ENCODE peak calls at places on chromosome 12, in six cellular contexts. One of them, this sample, is unnamed. For H3K4me1, the result is how much of the 10 kb centered on the place peaks cover.

GRCh38 chr12:28870839-28871440 is 278.1 kb upstream of the FAR2 start:
- DNase-seq in mammary epithelial cell: peak
- DNase-seq in keratinocyte: no peak
- DNase-seq in SK-N-SH: no peak
- DNase-seq in trophoblast cell: no peak
- DNase-seq in fibroblast of lung: peak
- DNase-seq in this sample: no peak

GRCh38 chr12:56377310-56377988 is 14.8 kb upstream of the APOF start:
- DNase-seq in keratinocyte: no peak
- DNase-seq in SK-N-SH: no peak
- DNase-seq in trophoblast cell: peak
- DNase-seq in mammary epithelial cell: peak
- DNase-seq in fibroblast of lung: no peak
- DNase-seq in this sample: peak

GRCh38 chr12:76568888-76569551 is 9.4 kb upstream of the OSBPL8 start:
- DNase-seq in SK-N-SH: no peak
- DNase-seq in keratinocyte: no peak
- DNase-seq in fibroblast of lung: no peak
- DNase-seq in trophoblast cell: no peak
- DNase-seq in mammary epithelial cell: no peak
- DNase-seq in this sample: no peak

GRCh38 chr12:96501139-96501741 is 11.9 kb downstream of the CFAP54 start:
- DNase-seq in fibroblast of lung: peak
- DNase-seq in SK-N-SH: peak
- DNase-seq in keratinocyte: no peak
- DNase-seq in mammary epithelial cell: peak
- DNase-seq in trophoblast cell: peak
- DNase-seq in this sample: no peak

GRCh38 chr12:74689929-74690328 is 152.3 kb downstream of the ATXN7L3B start:
- DNase-seq in SK-N-SH: no peak
- DNase-seq in fibroblast of lung: no peak
- DNase-seq in mammary epithelial cell: no peak
- DNase-seq in trophoblast cell: no peak
- DNase-seq in keratinocyte: no peak
- DNase-seq in this sample: no peak

GRCh38 chr12:45050751-45051489 is at the start of gene DBX2:
- DNase-seq in keratinocyte: no peak
- DNase-seq in fibroblast of lung: peak
- DNase-seq in SK-N-SH: peak
- DNase-seq in trophoblast cell: no peak
- DNase-seq in mammary epithelial cell: no peak
- DNase-seq in this sample: peak

GRCh38 chr12:131167334-131167733 is 213.6 kb downstream of the ADGRD1 start:
- DNase-seq in trophoblast cell: no peak
- DNase-seq in mammary epithelial cell: no peak
- DNase-seq in keratinocyte: no peak
- DNase-seq in fibroblast of lung: no peak
- DNase-seq in SK-N-SH: no peak
- DNase-seq in this sample: no peak

GRCh38 chr12:122023339-122024131 is 1.9 kb downstream of the BCL7A start:
- DNase-seq in trophoblast cell: no peak
- DNase-seq in keratinocyte: no peak
- DNase-seq in fibroblast of lung: peak
- DNase-seq in SK-N-SH: peak
- DNase-seq in mammary epithelial cell: peak
- DNase-seq in this sample: peak

GRCh38 chr12:87008785-87009184 is 752.6 kb upstream of the MGAT4C start:
- DNase-seq in fibroblast of lung: no peak
- DNase-seq in SK-N-SH: no peak
- DNase-seq in mammary epithelial cell: no peak
- DNase-seq in keratinocyte: no peak
- DNase-seq in trophoblast cell: no peak
- DNase-seq in this sample: no peak

GRCh38 chr12:65908147-65908546 is 83.9 kb downstream of the HMGA2 start:
- DNase-seq in mammary epithelial cell: no peak
- DNase-seq in trophoblast cell: no peak
- DNase-seq in fibroblast of lung: peak
- DNase-seq in SK-N-SH: no peak
- DNase-seq in keratinocyte: no peak
- DNase-seq in this sample: no peak

GRCh38 chr12:76398106-76398505 is 49.9 kb upstream of the BBS10 start:
- DNase-seq in mammary epithelial cell: no peak
- DNase-seq in SK-N-SH: no peak
- DNase-seq in keratinocyte: no peak
- DNase-seq in fibroblast of lung: peak
- DNase-seq in trophoblast cell: no peak
- DNase-seq in this sample: no peak

GRCh38 chr12:70426620-70427019 is 60.5 kb downstream of the KCNMB4 start:
- DNase-seq in fibroblast of lung: no peak
- DNase-seq in keratinocyte: no peak
- DNase-seq in mammary epithelial cell: no peak
- DNase-seq in trophoblast cell: no peak
- DNase-seq in SK-N-SH: no peak
- DNase-seq in this sample: no peak

GRCh38 chr12:71252473-71252872 is 94.7 kb upstream of the TSPAN8 start:
- DNase-seq in keratinocyte: no peak
- DNase-seq in trophoblast cell: no peak
- DNase-seq in SK-N-SH: no peak
- DNase-seq in mammary epithelial cell: no peak
- DNase-seq in fibroblast of lung: no peak
- DNase-seq in this sample: no peak

GRCh38 chr12:7411343-7411742 is 32.6 kb downstream of the CD163L1 start:
- DNase-seq in keratinocyte: no peak
- DNase-seq in mammary epithelial cell: no peak
- DNase-seq in trophoblast cell: no peak
- DNase-seq in SK-N-SH: no peak
- DNase-seq in fibroblast of lung: no peak
- DNase-seq in this sample: no peak

GRCh38 chr12:14961466-14962155 is at the start of gene ARHGDIB:
- DNase-seq in mammary epithelial cell: no peak
- DNase-seq in SK-N-SH: no peak
- DNase-seq in fibroblast of lung: no peak
- DNase-seq in trophoblast cell: peak
- DNase-seq in keratinocyte: peak
- DNase-seq in this sample: no peak

GRCh38 chr12:49264466-49264872 is 413 bp upstream of the TUBA1C start:
- DNase-seq in mammary epithelial cell: no peak
- DNase-seq in trophoblast cell: no peak
- DNase-seq in keratinocyte: no peak
- DNase-seq in SK-N-SH: no peak
- DNase-seq in fibroblast of lung: peak
- DNase-seq in this sample: peak

GRCh38 chr12:91104812-91105466 is 6.4 kb downstream of the LUM start:
- DNase-seq in keratinocyte: no peak
- DNase-seq in SK-N-SH: no peak
- DNase-seq in trophoblast cell: no peak
- DNase-seq in mammary epithelial cell: no peak
- DNase-seq in fibroblast of lung: no peak
- DNase-seq in this sample: no peak

GRCh38 chr12:41013921-41014642 is 174.0 kb upstream of the PDZRN4 start:
- DNase-seq in SK-N-SH: no peak
- DNase-seq in keratinocyte: no peak
- DNase-seq in fibroblast of lung: peak
- DNase-seq in mammary epithelial cell: peak
- DNase-seq in trophoblast cell: no peak
- DNase-seq in this sample: no peak

GRCh38 chr12:116916714-116917114 is 6.0 kb downstream of the FBXW8 start:
- DNase-seq in fibroblast of lung: peak
- DNase-seq in trophoblast cell: peak
- DNase-seq in SK-N-SH: no peak
- DNase-seq in mammary epithelial cell: peak
- DNase-seq in keratinocyte: peak
- DNase-seq in this sample: no peak

GRCh38 chr12:2890001-2890387 is 697 bp upstream of the TULP3 start:
- DNase-seq in trophoblast cell: no peak
- DNase-seq in SK-N-SH: no peak
- DNase-seq in mammary epithelial cell: no peak
- DNase-seq in fibroblast of lung: no peak
- DNase-seq in keratinocyte: no peak
- DNase-seq in this sample: no peak

GRCh38 chr12:62516932-62517331 is 50.3 kb downstream of the MON2 start:
- DNase-seq in SK-N-SH: no peak
- DNase-seq in trophoblast cell: no peak
- DNase-seq in mammary epithelial cell: no peak
- DNase-seq in keratinocyte: no peak
- DNase-seq in fibroblast of lung: no peak
- DNase-seq in this sample: no peak

GRCh38 chr12:57190037-57190436 is 26.6 kb upstream of the NXPH4 start:
- DNase-seq in fibroblast of lung: peak
- DNase-seq in SK-N-SH: no peak
- DNase-seq in trophoblast cell: no peak
- DNase-seq in keratinocyte: no peak
- DNase-seq in mammary epithelial cell: no peak
- DNase-seq in this sample: no peak

GRCh38 chr12:103841690-103842584 is 903 bp upstream of the NT5DC3 start:
- DNase-seq in SK-N-SH: no peak
- DNase-seq in mammary epithelial cell: peak
- DNase-seq in keratinocyte: peak
- DNase-seq in trophoblast cell: peak
- DNase-seq in fibroblast of lung: peak
- DNase-seq in this sample: no peak

GRCh38 chr12:62269464-62270228 is 9.4 kb downstream of the USP15 start:
- DNase-seq in mammary epithelial cell: no peak
- DNase-seq in fibroblast of lung: no peak
- DNase-seq in trophoblast cell: no peak
- DNase-seq in keratinocyte: no peak
- DNase-seq in SK-N-SH: no peak
- DNase-seq in this sample: no peak

GRCh38 chr12:110577717-110578521 is 5.2 kb downstream of the PPTC7 start:
- DNase-seq in fibroblast of lung: peak
- DNase-seq in mammary epithelial cell: peak
- DNase-seq in keratinocyte: peak
- DNase-seq in SK-N-SH: no peak
- DNase-seq in trophoblast cell: peak
- DNase-seq in this sample: no peak

GRCh38 chr12:120367924-120368788 is 808 bp downstream of the MSI1 start:
- DNase-seq in SK-N-SH: peak
- DNase-seq in keratinocyte: no peak
- DNase-seq in mammary epithelial cell: peak
- DNase-seq in trophoblast cell: no peak
- DNase-seq in fibroblast of lung: peak
- DNase-seq in this sample: peak
- H2AFZ ChIP-seq in SK-N-SH: peak
- H2AFZ ChIP-seq in keratinocyte: no peak
- H2AFZ ChIP-seq in mammary epithelial cell: peak
- H2AFZ ChIP-seq in trophoblast cell: peak
- H2AFZ ChIP-seq in fibroblast of lung: no peak
- H2AFZ ChIP-seq in this sample: no peak

DNA sequence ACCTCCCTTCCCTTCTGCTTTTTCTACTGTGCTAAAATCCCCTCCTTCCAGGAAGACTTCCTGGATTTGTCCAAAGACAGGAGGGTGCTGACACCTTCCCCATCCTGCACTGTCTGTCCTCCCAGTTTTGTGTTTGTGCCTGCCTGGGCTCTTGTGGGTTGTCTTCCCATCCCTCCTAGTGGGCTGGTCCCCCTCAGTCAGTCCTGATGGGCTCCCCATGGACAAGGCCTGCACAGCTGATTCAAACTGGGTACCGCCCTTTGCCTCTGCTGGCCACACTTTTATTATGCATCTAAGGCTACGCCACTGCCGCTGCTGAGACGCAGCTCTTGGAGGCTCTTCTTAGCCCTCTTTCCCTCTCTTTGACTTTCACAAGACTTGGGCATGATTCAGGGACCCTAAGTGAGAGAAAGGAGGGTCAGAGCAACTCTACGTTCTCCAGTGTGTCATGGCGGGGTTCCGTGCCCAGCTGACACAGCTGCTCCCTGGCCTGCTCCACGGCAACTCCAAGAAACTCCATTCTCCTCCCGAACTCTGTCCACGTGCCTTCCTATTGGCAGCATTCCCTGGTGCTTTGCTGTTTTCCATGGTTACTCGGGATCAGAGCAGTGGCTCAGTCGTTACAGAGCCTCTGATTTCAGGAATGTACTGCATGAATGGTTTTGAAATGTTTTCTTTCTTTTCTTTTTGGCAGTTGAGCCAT is 3.8 kb upstream of the KRT85 start:
- DNase-seq in mammary epithelial cell: no peak
- DNase-seq in SK-N-SH: no peak
- DNase-seq in keratinocyte: no peak
- DNase-seq in trophoblast cell: no peak
- DNase-seq in fibroblast of lung: peak
- DNase-seq in this sample: peak
- H3K4me1 ChIP-seq in mammary epithelial cell: under half
- H3K4me1 ChIP-seq in SK-N-SH: under half
- H3K4me1 ChIP-seq in keratinocyte: under half
- H3K4me1 ChIP-seq in trophoblast cell: under half
- H3K4me1 ChIP-seq in fibroblast of lung: under half
- H3K4me1 ChIP-seq in this sample: under half

DNA sequence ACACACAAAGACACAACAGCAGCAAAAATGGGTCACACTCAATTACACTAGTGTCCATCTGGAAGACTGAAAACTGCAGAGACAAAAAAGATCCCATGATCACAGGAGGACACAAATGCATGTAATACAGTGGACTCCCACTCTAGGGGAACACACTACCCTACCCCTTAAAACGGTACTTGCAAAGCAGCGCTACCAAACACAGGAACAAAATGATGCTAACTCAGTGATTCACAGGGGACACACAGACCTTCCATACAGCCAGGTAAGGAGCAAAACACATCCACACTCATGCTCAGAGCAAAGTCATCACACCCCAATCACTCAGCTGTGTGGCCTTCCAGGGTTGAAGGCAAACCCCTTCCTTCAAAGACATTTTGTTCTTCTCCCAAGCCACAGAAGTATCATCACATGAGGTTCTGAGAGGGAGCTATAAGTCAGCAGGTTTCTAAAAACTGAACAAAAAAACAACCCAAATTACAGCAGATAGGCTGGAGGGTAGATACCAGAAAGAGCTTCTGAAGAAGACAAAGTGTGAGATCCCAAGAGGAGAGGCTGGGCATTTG is 14.8 kb downstream of the SMUG1 start:
- DNase-seq in fibroblast of lung: no peak
- DNase-seq in keratinocyte: no peak
- DNase-seq in mammary epithelial cell: no peak
- DNase-seq in trophoblast cell: no peak
- DNase-seq in SK-N-SH: no peak
- DNase-seq in this sample: no peak
- H2AFZ ChIP-seq in fibroblast of lung: no peak
- H2AFZ ChIP-seq in keratinocyte: no peak
- H2AFZ ChIP-seq in mammary epithelial cell: peak
- H2AFZ ChIP-seq in trophoblast cell: no peak
- H2AFZ ChIP-seq in SK-N-SH: no peak
- H2AFZ ChIP-seq in this sample: peak

GRCh38 chr12:27575099-27575779 is 51.2 kb downstream of the PPFIBP1 start:
- DNase-seq in keratinocyte: no peak
- DNase-seq in mammary epithelial cell: no peak
- DNase-seq in SK-N-SH: no peak
- DNase-seq in trophoblast cell: no peak
- DNase-seq in fibroblast of lung: peak
- DNase-seq in this sample: no peak

GRCh38 chr12:27572486-27573255 is 48.7 kb downstream of the PPFIBP1 start:
- DNase-seq in SK-N-SH: no peak
- DNase-seq in keratinocyte: no peak
- DNase-seq in fibroblast of lung: peak
- DNase-seq in trophoblast cell: no peak
- DNase-seq in mammary epithelial cell: no peak
- DNase-seq in this sample: no peak

GRCh38 chr12:27573972-27574371 is 50.0 kb downstream of the PPFIBP1 start:
- DNase-seq in fibroblast of lung: peak
- DNase-seq in mammary epithelial cell: peak
- DNase-seq in SK-N-SH: no peak
- DNase-seq in trophoblast cell: no peak
- DNase-seq in keratinocyte: no peak
- DNase-seq in this sample: no peak

GRCh38 chr12:27575780-27576154 is 51.8 kb downstream of the PPFIBP1 start:
- DNase-seq in mammary epithelial cell: no peak
- DNase-seq in keratinocyte: no peak
- DNase-seq in trophoblast cell: no peak
- DNase-seq in SK-N-SH: no peak
- DNase-seq in fibroblast of lung: no peak
- DNase-seq in this sample: no peak

GRCh38 chr12:27571463-27571862 is 47.5 kb downstream of the PPFIBP1 start:
- DNase-seq in mammary epithelial cell: peak
- DNase-seq in trophoblast cell: no peak
- DNase-seq in fibroblast of lung: peak
- DNase-seq in keratinocyte: no peak
- DNase-seq in SK-N-SH: no peak
- DNase-seq in this sample: no peak
- H3K4me1 ChIP-seq in mammary epithelial cell: half or more
- H3K4me1 ChIP-seq in trophoblast cell: under half
- H3K4me1 ChIP-seq in fibroblast of lung: under half
- H3K4me1 ChIP-seq in keratinocyte: under half
- H3K4me1 ChIP-seq in SK-N-SH: under half
- H3K4me1 ChIP-seq in this sample: under half